ENCODE peak calls at places on chromosomes 6 and 20, in seven cellular contexts. X is CD4-positive, alpha-beta memory T cell; A is ovary; K is HCT116; B is lower lobe of right lung; W is CD8-positive, alpha-beta T cell; L is Caco-2. M is an unnamed sample.

GRCh38 chr6:85449388-85449817 is 480 bp upstream of the NT5E start:
- DNase-seq in X (peak; percentile 32), A (no peak), K (no peak), B (no peak), W (peak; percentile 73), L (no peak), M (peak; percentile 45)

GRCh38 chr6:17494919-17495318 is 101.5 kb downstream of the CAP2 start:
- DNase-seq in X (no peak), A (no peak), K (no peak), B (no peak), W (no peak), L (no peak), M (no peak)

GRCh38 chr20:63310265-63310971 is 17.4 kb downstream of the COL20A1 start:
- DNase-seq in X (no peak), A (no peak), K (no peak), B (no peak), W (no peak), L (no peak), M (no peak)

GRCh38 chr6:126181890-126182289 is 158.0 kb upstream of the CENPW start:
- DNase-seq in X (no peak), A (no peak), K (no peak), B (no peak), W (no peak), L (no peak), M (no peak)

GRCh38 chr6:132122176-132122575 is 171.0 kb upstream of the CCN2 start:
- DNase-seq in X (no peak), A (no peak), K (no peak), B (no peak), W (no peak), L (no peak), M (no peak)

GRCh38 chr6:67683960-67684359 is 951.1 kb upstream of the ADGRB3 start:
- DNase-seq in X (no peak), A (no peak), K (no peak), B (no peak), W (no peak), L (no peak), M (no peak)

GRCh38 chr20:50438986-50439407 is 71.2 kb upstream of the PTPN1 start:
- DNase-seq in X (no peak), A (no peak), K (peak; percentile 81), B (no peak), W (no peak), L (peak; percentile 76), M (no peak)

GRCh38 chr6:110355031-110355430 is 3.1 kb downstream of the METTL24 start:
- DNase-seq in X (no peak), A (no peak), K (no peak), B (no peak), W (no peak), L (peak; percentile 82), M (no peak)

GRCh38 chr6:147154454-147154853 is 49.8 kb upstream of the STXBP5 start:
- DNase-seq in X (no peak), A (no peak), K (no peak), B (no peak), W (no peak), L (no peak), M (no peak)

GRCh38 chr20:47784599-47785320 is 521 bp downstream of the SULF2 start:
- DNase-seq in X (no peak), A (peak; percentile 69), K (no peak), B (no peak), W (no peak), L (peak; percentile 70), M (no peak)

GRCh38 chr6:52144196-52145076 is 41.7 kb upstream of the IL17A start:
- DNase-seq in X (no peak), A (no peak), K (no peak), B (no peak), W (no peak), L (no peak), M (no peak)

GRCh38 chr20:40563296-40563950 is 125.6 kb downstream of the MAFB start:
- DNase-seq in X (no peak), A (no peak), K (peak; percentile 60), B (peak; percentile 86), W (no peak), L (no peak), M (no peak)

GRCh38 chr6:39156763-39157162 is 41.8 kb upstream of the SAYSD1 start:
- DNase-seq in X (no peak), A (no peak), K (no peak), B (no peak), W (no peak), L (no peak), M (no peak)

GRCh38 chr20:38601216-38602184 is at the start of gene ARHGAP40:
- DNase-seq in X (no peak), A (no peak), K (peak; percentile 42), B (peak; percentile 63), W (no peak), L (peak; percentile 86), M (no peak)

GRCh38 chr6:11616200-11616611 is 78.7 kb downstream of the TMEM170B start:
- DNase-seq in X (no peak), A (no peak), K (no peak), B (no peak), W (no peak), L (no peak), M (peak; percentile 91)

GRCh38 chr6:100862063-100862462 is 19.1 kb downstream of the ASCC3 start:
- DNase-seq in X (no peak), A (no peak), K (no peak), B (no peak), W (no peak), L (no peak), M (no peak)

GRCh38 chr6:100851819-100852218 is 29.3 kb downstream of the ASCC3 start:
- DNase-seq in X (no peak), A (no peak), K (no peak), B (no peak), W (no peak), L (no peak), M (no peak)

GRCh38 chr6:100850174-100850573 is 31.0 kb downstream of the ASCC3 start:
- DNase-seq in X (no peak), A (no peak), K (no peak), B (no peak), W (no peak), L (no peak), M (no peak)

GRCh38 chr6:100856146-100856545 is 25.0 kb downstream of the ASCC3 start:
- DNase-seq in X (no peak), A (no peak), K (no peak), B (no peak), W (no peak), L (no peak), M (no peak)
- H3K9me3 ChIP-seq in X (no peaks in the 10 kb centered on the region), A (no peaks in the 10 kb centered on the region), K (peaks cover 3% of the 10 kb centered on the region), B (peaks cover 5% of the 10 kb centered on the region), W (no peaks in the 10 kb centered on the region), L (no peaks in the 10 kb centered on the region), M (no peaks in the 10 kb centered on the region)

GRCh38 chr6:90295854-90296345 is 743 bp downstream of the BACH2 start:
- DNase-seq in X (peak; percentile 78), A (peak; percentile 86), K (no peak), B (peak; percentile 58), W (peak; percentile 80), L (no peak), M (peak; percentile 43)
- H3K27me3 ChIP-seq in X (no peaks in the 10 kb centered on the region), A (no peaks in the 10 kb centered on the region), K (no peaks in the 10 kb centered on the region), B (peaks cover 13% of the 10 kb centered on the region), W (no peaks in the 10 kb centered on the region), L (peaks cover 7% of the 10 kb centered on the region), M (peaks cover 8% of the 10 kb centered on the region)

DNA sequence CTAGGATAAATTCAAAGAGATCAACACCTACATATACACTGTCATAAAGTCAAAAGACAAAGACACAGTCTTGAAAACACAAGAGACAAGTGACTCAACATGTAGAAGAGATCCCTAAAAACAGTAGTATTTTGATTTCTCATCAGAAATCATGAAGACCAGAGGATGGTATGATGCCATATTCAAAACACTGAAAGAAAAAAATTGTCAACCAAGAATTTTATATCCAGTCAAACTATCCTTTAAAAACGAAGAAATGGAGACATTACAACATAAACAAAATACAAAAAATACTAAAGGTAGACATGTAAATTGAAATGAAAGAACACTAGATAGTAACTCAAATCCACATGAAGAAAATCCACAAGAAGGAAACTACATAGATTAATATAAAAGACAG is 27.3 kb upstream of the HBS1L start:
- DNase-seq in X (no peak), A (no peak), K (no peak), B (no peak), W (no peak), L (no peak), M (no peak)
- H3K4me3 ChIP-seq in X (no peak overlapping the region), A (no peak overlapping the region), K (no peak overlapping the region), B (no peak overlapping the region), W (no peak overlapping the region), L (no peak overlapping the region), M (no peak overlapping the region)

DNA sequence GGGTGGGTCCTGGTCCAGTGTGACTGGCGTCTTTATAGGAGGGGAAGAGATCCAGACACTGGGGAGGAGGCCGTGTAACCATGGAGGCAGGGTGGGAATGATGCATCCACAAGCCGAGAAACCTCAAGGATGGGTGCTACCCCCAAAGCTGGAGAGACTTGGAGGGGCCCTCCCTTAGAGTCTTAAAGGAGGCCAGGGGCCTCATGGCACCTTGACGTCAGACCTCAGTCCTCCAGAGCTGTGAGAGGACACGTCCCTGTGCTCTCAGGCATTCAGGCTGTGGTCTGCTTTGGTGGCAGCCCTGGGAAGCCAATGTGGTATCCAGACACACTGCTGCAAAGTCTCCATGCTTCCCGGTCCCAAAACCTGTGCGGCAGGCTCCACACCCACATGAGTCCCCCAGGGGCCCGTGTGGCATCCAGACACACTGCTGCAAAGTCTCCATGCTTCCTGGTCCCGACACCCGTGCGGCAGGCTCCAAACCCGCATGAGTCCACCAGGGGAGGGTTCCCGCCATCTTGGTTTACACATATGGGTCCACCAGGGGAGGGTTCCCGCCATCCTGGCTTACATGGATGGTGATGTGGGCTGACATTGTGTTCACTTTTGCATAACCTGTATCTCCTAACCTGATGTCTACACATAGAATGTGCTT is 278.0 kb downstream of the SMOC2 start:
- DNase-seq in X (no peak), A (no peak), K (no peak), B (no peak), W (peak; percentile 23), L (no peak), M (no peak)
- H3K9me3 ChIP-seq in X (no peaks in the 10 kb centered on the region), A (no peaks in the 10 kb centered on the region), K (no peaks in the 10 kb centered on the region), B (no peaks in the 10 kb centered on the region), W (no peaks in the 10 kb centered on the region), L (no peaks in the 10 kb centered on the region), M (peaks cover 54% of the 10 kb centered on the region)

DNA sequence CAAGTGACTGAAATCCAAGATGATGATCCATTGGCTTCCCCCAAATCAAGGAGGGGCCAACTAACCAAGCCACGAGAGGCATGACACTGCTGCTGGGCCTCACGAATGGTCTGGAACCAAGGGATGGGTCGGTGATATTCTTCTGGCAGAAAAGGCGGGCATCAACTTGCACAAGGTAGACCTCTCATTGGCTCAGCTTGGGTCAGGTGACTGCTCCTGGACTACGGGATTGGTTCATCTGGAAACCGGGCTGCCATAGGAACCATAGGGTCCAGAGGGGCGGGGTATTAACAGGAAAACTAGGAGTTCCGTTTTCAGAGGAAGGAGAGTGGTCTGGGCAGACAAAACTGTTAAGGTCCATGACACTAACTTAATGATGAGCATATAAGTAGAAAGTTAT is 100.9 kb downstream of the TFAP2C start:
- DNase-seq in X (no peak), A (no peak), K (no peak), B (no peak), W (no peak), L (no peak), M (no peak)
- H3K27me3 ChIP-seq in X (no peaks in the 10 kb centered on the region), A (no peaks in the 10 kb centered on the region), K (no peaks in the 10 kb centered on the region), B (peaks cover 12% of the 10 kb centered on the region), W (no peaks in the 10 kb centered on the region), L (no peaks in the 10 kb centered on the region), M (no peaks in the 10 kb centered on the region)